ENCODE peak calls at places on chromosomes 3 and 15, in ten cellular contexts. One of them, this sample, is unnamed.

GRCh38 chr3:178562869-178563232 is 26.6 kb downstream of the KCNMB2 start:
- DNase-seq in pancreas: no peak
- DNase-seq in endothelial cell: no peak
- DNase-seq in AG10803: peak; percentile 25
- DNase-seq in WERI-Rb-1: no peak
- DNase-seq in left lung: no peak
- DNase-seq in kidney epithelial cell: no peak
- DNase-seq in GM20000: no peak
- DNase-seq in CD4-positive, alpha-beta T cell: no peak
- DNase-seq in thyroid gland: no peak
- DNase-seq in this sample: no peak

GRCh38 chr3:51799879-51800757 is 21.1 kb upstream of the IQCF6 start:
- DNase-seq in CD4-positive, alpha-beta T cell: no peak
- DNase-seq in endothelial cell: peak; percentile 56
- DNase-seq in AG10803: peak; percentile 85
- DNase-seq in WERI-Rb-1: peak; percentile 55
- DNase-seq in kidney epithelial cell: peak; percentile 28
- DNase-seq in thyroid gland: no peak
- DNase-seq in left lung: no peak
- DNase-seq in pancreas: no peak
- DNase-seq in GM20000: peak; percentile 51
- DNase-seq in this sample: peak; percentile 27

GRCh38 chr15:85854345-85855097 is 59.8 kb upstream of the KLHL25 start:
- DNase-seq in endothelial cell: peak; percentile 56
- DNase-seq in GM20000: peak; percentile 71
- DNase-seq in CD4-positive, alpha-beta T cell: peak; percentile 37
- DNase-seq in thyroid gland: peak; percentile 22
- DNase-seq in left lung: no peak
- DNase-seq in WERI-Rb-1: peak; percentile 45
- DNase-seq in pancreas: no peak
- DNase-seq in AG10803: peak; percentile 60
- DNase-seq in kidney epithelial cell: no peak
- DNase-seq in this sample: peak; percentile 62

GRCh38 chr3:105516972-105517371 is 150.3 kb downstream of the ALCAM start:
- DNase-seq in AG10803: no peak
- DNase-seq in GM20000: no peak
- DNase-seq in thyroid gland: no peak
- DNase-seq in pancreas: no peak
- DNase-seq in kidney epithelial cell: no peak
- DNase-seq in left lung: no peak
- DNase-seq in CD4-positive, alpha-beta T cell: no peak
- DNase-seq in WERI-Rb-1: no peak
- DNase-seq in endothelial cell: peak; percentile 20
- DNase-seq in this sample: peak; percentile 5

GRCh38 chr3:129775870-129776269 is 117.6 kb downstream of the TMCC1 start:
- DNase-seq in pancreas: no peak
- DNase-seq in GM20000: no peak
- DNase-seq in thyroid gland: no peak
- DNase-seq in AG10803: no peak
- DNase-seq in left lung: no peak
- DNase-seq in kidney epithelial cell: no peak
- DNase-seq in WERI-Rb-1: no peak
- DNase-seq in endothelial cell: no peak
- DNase-seq in CD4-positive, alpha-beta T cell: no peak
- DNase-seq in this sample: no peak

GRCh38 chr3:32420138-32420981 is 28.7 kb downstream of the CMTM7 start:
- DNase-seq in WERI-Rb-1: no peak
- DNase-seq in pancreas: peak; percentile 65
- DNase-seq in left lung: no peak
- DNase-seq in CD4-positive, alpha-beta T cell: no peak
- DNase-seq in AG10803: no peak
- DNase-seq in thyroid gland: peak; percentile 82
- DNase-seq in GM20000: peak; percentile 61
- DNase-seq in endothelial cell: no peak
- DNase-seq in kidney epithelial cell: peak; percentile 89
- DNase-seq in this sample: no peak

GRCh38 chr3:40079203-40079844 is 230.2 kb upstream of the EIF1B start:
- DNase-seq in CD4-positive, alpha-beta T cell: no peak
- DNase-seq in endothelial cell: no peak
- DNase-seq in AG10803: peak; percentile 97
- DNase-seq in thyroid gland: no peak
- DNase-seq in GM20000: no peak
- DNase-seq in kidney epithelial cell: peak; percentile 52
- DNase-seq in left lung: no peak
- DNase-seq in WERI-Rb-1: no peak
- DNase-seq in pancreas: no peak
- DNase-seq in this sample: no peak

GRCh38 chr3:65401359-65401810 is 637.3 kb downstream of the MAGI1 start:
- DNase-seq in WERI-Rb-1: no peak
- DNase-seq in pancreas: no peak
- DNase-seq in thyroid gland: no peak
- DNase-seq in kidney epithelial cell: no peak
- DNase-seq in endothelial cell: no peak
- DNase-seq in CD4-positive, alpha-beta T cell: no peak
- DNase-seq in left lung: no peak
- DNase-seq in AG10803: no peak
- DNase-seq in GM20000: no peak
- DNase-seq in this sample: no peak

GRCh38 chr3:133944181-133944580 is 48.5 kb upstream of the RAB6B start:
- DNase-seq in AG10803: peak; percentile 21
- DNase-seq in pancreas: no peak
- DNase-seq in CD4-positive, alpha-beta T cell: no peak
- DNase-seq in kidney epithelial cell: peak; percentile 12
- DNase-seq in WERI-Rb-1: no peak
- DNase-seq in GM20000: no peak
- DNase-seq in endothelial cell: no peak
- DNase-seq in thyroid gland: no peak
- DNase-seq in left lung: no peak
- DNase-seq in this sample: no peak

GRCh38 chr3:5123937-5124336 is 1.8 kb downstream of the ARL8B start:
- DNase-seq in WERI-Rb-1: peak; percentile 28
- DNase-seq in endothelial cell: no peak
- DNase-seq in CD4-positive, alpha-beta T cell: no peak
- DNase-seq in kidney epithelial cell: no peak
- DNase-seq in thyroid gland: peak; percentile 11
- DNase-seq in left lung: no peak
- DNase-seq in GM20000: no peak
- DNase-seq in AG10803: no peak
- DNase-seq in pancreas: no peak
- DNase-seq in this sample: no peak

GRCh38 chr3:5122030-5122740 is at the start of gene ARL8B:
- DNase-seq in CD4-positive, alpha-beta T cell: peak; percentile 83
- DNase-seq in pancreas: peak; percentile 91
- DNase-seq in WERI-Rb-1: peak; percentile 93
- DNase-seq in kidney epithelial cell: peak; percentile 45
- DNase-seq in left lung: peak; percentile 99
- DNase-seq in thyroid gland: peak; percentile 89
- DNase-seq in endothelial cell: peak; percentile 93
- DNase-seq in AG10803: peak; percentile 85
- DNase-seq in GM20000: peak; percentile 96
- DNase-seq in this sample: peak; percentile 92

GRCh38 chr3:5126586-5126985 is 4.5 kb downstream of the ARL8B start:
- DNase-seq in kidney epithelial cell: no peak
- DNase-seq in AG10803: peak; percentile 26
- DNase-seq in left lung: no peak
- DNase-seq in pancreas: no peak
- DNase-seq in endothelial cell: no peak
- DNase-seq in thyroid gland: no peak
- DNase-seq in WERI-Rb-1: no peak
- DNase-seq in GM20000: no peak
- DNase-seq in CD4-positive, alpha-beta T cell: no peak
- DNase-seq in this sample: no peak

GRCh38 chr3:5120446-5120845 is 1.6 kb upstream of the ARL8B start:
- DNase-seq in GM20000: no peak
- DNase-seq in pancreas: no peak
- DNase-seq in left lung: no peak
- DNase-seq in kidney epithelial cell: no peak
- DNase-seq in thyroid gland: no peak
- DNase-seq in WERI-Rb-1: no peak
- DNase-seq in endothelial cell: no peak
- DNase-seq in AG10803: no peak
- DNase-seq in CD4-positive, alpha-beta T cell: no peak
- DNase-seq in this sample: no peak

GRCh38 chr3:5122741-5123706 is 932 bp downstream of the ARL8B start:
- DNase-seq in endothelial cell: no peak
- DNase-seq in GM20000: peak; percentile 46
- DNase-seq in pancreas: no peak
- DNase-seq in thyroid gland: peak; percentile 74
- DNase-seq in kidney epithelial cell: peak; percentile 29
- DNase-seq in WERI-Rb-1: peak; percentile 48
- DNase-seq in AG10803: peak; percentile 76
- DNase-seq in CD4-positive, alpha-beta T cell: peak; percentile 16
- DNase-seq in left lung: no peak
- DNase-seq in this sample: peak; percentile 16
- TF ChIP-seq CTCF in endothelial cell: no peak
- TF ChIP-seq CTCF in GM20000: no peak
- TF ChIP-seq CTCF in pancreas: no peak
- TF ChIP-seq CTCF in thyroid gland: no peak
- TF ChIP-seq CTCF in kidney epithelial cell: no peak
- TF ChIP-seq CTCF in WERI-Rb-1: no peak
- TF ChIP-seq CTCF in AG10803: peak; percentile 4
- TF ChIP-seq CTCF in CD4-positive, alpha-beta T cell: no peak
- TF ChIP-seq CTCF in left lung: no peak
- TF ChIP-seq CTCF in this sample: no peak

DNA sequence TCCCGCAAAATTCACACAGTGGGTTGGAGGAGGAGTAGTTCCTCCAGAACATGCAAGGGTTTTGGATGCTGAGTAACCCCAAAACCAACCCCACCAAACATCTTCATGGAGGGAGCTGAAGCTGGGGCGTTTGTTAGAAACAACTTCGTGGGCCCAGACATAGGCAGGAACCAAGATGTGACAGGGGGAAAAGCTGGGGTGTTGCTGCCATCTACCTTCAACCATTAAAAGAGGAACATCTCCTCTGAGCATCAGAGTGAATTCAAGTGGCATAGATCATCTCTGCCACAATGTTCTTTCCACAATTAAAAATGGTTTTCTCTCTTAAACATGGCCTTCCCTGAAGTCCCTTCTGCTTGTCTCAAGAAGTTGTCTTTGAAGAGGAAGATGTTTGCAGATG is 20.5 kb downstream of the SIDT1 start:
- DNase-seq in endothelial cell: no peak
- DNase-seq in AG10803: no peak
- DNase-seq in kidney epithelial cell: no peak
- DNase-seq in left lung: no peak
- DNase-seq in thyroid gland: no peak
- DNase-seq in pancreas: no peak
- DNase-seq in WERI-Rb-1: no peak
- DNase-seq in GM20000: peak; percentile 45
- DNase-seq in CD4-positive, alpha-beta T cell: peak; percentile 35
- DNase-seq in this sample: no peak
- TF ChIP-seq CTCF in endothelial cell: no peak
- TF ChIP-seq CTCF in AG10803: no peak
- TF ChIP-seq CTCF in kidney epithelial cell: no peak
- TF ChIP-seq CTCF in left lung: no peak
- TF ChIP-seq CTCF in thyroid gland: no peak
- TF ChIP-seq CTCF in pancreas: no peak
- TF ChIP-seq CTCF in WERI-Rb-1: no peak
- TF ChIP-seq CTCF in GM20000: no peak
- TF ChIP-seq CTCF in CD4-positive, alpha-beta T cell: peak; percentile 38
- TF ChIP-seq CTCF in this sample: no peak

DNA sequence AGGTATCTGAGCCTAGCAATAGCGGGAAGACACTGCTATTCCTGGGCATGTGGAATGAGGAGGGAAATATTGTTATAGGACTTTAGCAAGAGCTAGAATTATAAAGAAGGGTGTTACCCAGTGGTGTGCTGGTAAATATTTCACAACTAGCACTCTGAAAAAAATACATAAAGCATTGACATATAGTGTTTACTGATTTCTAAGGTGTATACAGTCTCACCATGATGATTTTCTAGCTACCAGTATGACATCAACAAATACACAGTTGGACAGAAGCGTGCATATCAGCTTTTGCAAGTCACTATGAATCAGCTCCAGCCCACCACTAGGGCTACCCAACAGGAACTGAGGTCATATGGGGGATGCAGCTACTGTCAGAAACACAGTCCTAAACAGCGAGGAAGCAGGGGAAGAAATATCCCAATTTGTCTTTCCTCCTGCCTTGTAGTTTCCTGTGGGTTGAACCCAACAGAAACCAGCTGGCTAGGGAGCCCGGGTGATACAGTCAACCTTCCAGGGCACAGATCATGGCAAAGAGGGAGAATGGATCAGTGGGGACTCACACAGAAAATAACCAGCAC is 39.6 kb downstream of the HGD start:
- DNase-seq in endothelial cell: no peak
- DNase-seq in kidney epithelial cell: peak; percentile 9
- DNase-seq in thyroid gland: no peak
- DNase-seq in AG10803: peak; percentile 42
- DNase-seq in pancreas: no peak
- DNase-seq in left lung: no peak
- DNase-seq in WERI-Rb-1: no peak
- DNase-seq in GM20000: no peak
- DNase-seq in CD4-positive, alpha-beta T cell: no peak
- DNase-seq in this sample: no peak
- TF ChIP-seq CTCF in endothelial cell: no peak
- TF ChIP-seq CTCF in kidney epithelial cell: no peak
- TF ChIP-seq CTCF in thyroid gland: no peak
- TF ChIP-seq CTCF in AG10803: no peak
- TF ChIP-seq CTCF in pancreas: no peak
- TF ChIP-seq CTCF in left lung: no peak
- TF ChIP-seq CTCF in WERI-Rb-1: no peak
- TF ChIP-seq CTCF in GM20000: no peak
- TF ChIP-seq CTCF in CD4-positive, alpha-beta T cell: no peak
- TF ChIP-seq CTCF in this sample: no peak

DNA sequence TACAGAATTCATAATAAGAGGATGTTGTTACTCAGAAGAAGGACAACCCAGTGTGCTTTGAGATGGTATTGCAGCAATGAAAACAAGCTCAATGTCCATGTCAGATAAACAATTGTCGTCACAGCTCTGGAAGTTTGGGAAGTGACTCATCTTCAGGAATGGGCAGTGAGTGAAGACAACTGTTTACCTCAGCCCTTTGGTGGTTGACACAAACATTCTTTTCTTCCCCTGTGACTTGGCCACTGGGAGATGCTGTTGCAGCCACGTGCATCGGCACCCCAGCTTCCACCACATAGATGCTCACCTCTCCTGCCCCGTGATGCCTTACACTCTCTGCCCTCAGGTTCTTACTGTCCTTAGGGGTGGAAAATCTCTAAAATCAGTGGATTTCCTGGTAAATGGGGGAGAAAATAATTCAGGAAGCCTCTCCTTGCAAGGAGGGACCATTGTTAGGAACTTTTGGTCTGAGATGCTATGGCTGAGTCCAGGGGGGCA is 114.1 kb upstream of the GALNT15 start:
- DNase-seq in left lung: no peak
- DNase-seq in AG10803: peak; percentile 100
- DNase-seq in pancreas: no peak
- DNase-seq in GM20000: no peak
- DNase-seq in kidney epithelial cell: peak; percentile 92
- DNase-seq in endothelial cell: peak; percentile 8
- DNase-seq in WERI-Rb-1: no peak
- DNase-seq in thyroid gland: no peak
- DNase-seq in CD4-positive, alpha-beta T cell: no peak
- DNase-seq in this sample: no peak
- TF ChIP-seq CTCF in left lung: no peak
- TF ChIP-seq CTCF in AG10803: peak; percentile 58
- TF ChIP-seq CTCF in pancreas: no peak
- TF ChIP-seq CTCF in GM20000: no peak
- TF ChIP-seq CTCF in kidney epithelial cell: peak; percentile 22
- TF ChIP-seq CTCF in endothelial cell: no peak
- TF ChIP-seq CTCF in WERI-Rb-1: no peak
- TF ChIP-seq CTCF in thyroid gland: no peak
- TF ChIP-seq CTCF in CD4-positive, alpha-beta T cell: no peak
- TF ChIP-seq CTCF in this sample: no peak